ENCODE peak calls at places on chromosomes 16 and 17, in seven cellular contexts. L, K, F, B, E, U and J are unnamed samples.

GRCh38 chr17:72972263-72972951 is 120.1 kb downstream of the SLC39A11 start:
- DNase-seq in L (no peak), U (no peak), K (no peak), B (no peak), F (no peak), E (no peak), J (no peak)

GRCh38 chr16:27972500-27972899 is 91.0 kb downstream of the GSG1L start:
- DNase-seq in K (peak; percentile 52), B (peak; percentile 72), U (no peak), F (peak; percentile 67), L (no peak), E (peak; percentile 17), J (no peak)

GRCh38 chr17:58189436-58190146 is 2.9 kb upstream of the EPX start:
- DNase-seq in U (no peak), K (no peak), B (peak; percentile 71), F (no peak), L (no peak), E (no peak), J (no peak)

GRCh38 chr17:49218941-49219913 is 8.7 kb downstream of the ABI3 start:
- DNase-seq in F (peak; percentile 73), K (no peak), E (peak; percentile 76), L (peak; percentile 77), U (no peak), B (no peak), J (no peak)

GRCh38 chr17:66678061-66678460 is 156.9 kb upstream of the CACNG5 start:
- DNase-seq in L (no peak), U (no peak), B (no peak), K (no peak), E (no peak), F (peak; percentile 10), J (no peak)

GRCh38 chr16:73054732-73055481 is 7.0 kb upstream of the ZFHX3 start:
- DNase-seq in L (no peak), E (no peak), F (no peak), B (no peak), K (no peak), U (no peak), J (no peak)

GRCh38 chr17:74749262-74750038 is 1.0 kb downstream of the NHERF1 start:
- DNase-seq in K (no peak), U (no peak), B (no peak), F (no peak), E (no peak), L (no peak), J (no peak)

GRCh38 chr17:67105213-67105612 is 60.9 kb downstream of the CACNG1 start:
- DNase-seq in L (no peak), K (no peak), E (no peak), F (no peak), U (no peak), B (no peak), J (no peak)

GRCh38 chr17:44909681-44910144 is 5.6 kb downstream of the GFAP start:
- DNase-seq in F (no peak), K (no peak), E (no peak), U (no peak), L (no peak), B (no peak), J (no peak)

GRCh38 chr16:1929105-1929504 is 10.9 kb upstream of the HS3ST6 start:
- DNase-seq in L (no peak), U (no peak), F (no peak), E (no peak), B (peak; percentile 78), K (no peak), J (no peak)

GRCh38 chr17:67245073-67245693 is at the start of gene HELZ:
- DNase-seq in B (peak; percentile 89), K (no peak), L (peak; percentile 73), E (peak; percentile 25), F (peak; percentile 81), U (peak; percentile 50), J (peak; percentile 80)

DNA sequence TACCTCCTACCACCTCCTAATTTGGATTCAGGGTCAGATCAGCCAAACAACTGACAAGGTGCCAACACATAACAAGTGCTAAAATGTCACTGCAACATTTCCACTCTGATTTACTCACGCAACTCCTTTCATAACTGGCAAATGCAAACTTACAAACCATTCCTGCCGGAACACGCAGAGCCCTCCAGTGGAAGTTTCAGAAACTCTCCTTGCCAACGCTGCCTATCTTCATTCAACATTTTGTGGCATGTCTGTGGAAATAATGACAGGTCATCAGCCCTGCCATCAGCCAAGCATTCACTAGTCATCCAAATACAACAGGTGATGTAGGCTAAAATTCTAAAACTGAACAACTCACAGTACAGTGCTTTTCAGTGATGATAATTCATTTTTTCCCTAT is 37.7 kb upstream of the OR3A1 start:
- DNase-seq in L (no peak), B (no peak), E (no peak), U (no peak), K (no peak), F (no peak), J (no peak)
- TF ChIP-seq CTCF in L (no peak), B (peak; percentile 14), E (no peak), U (no peak), K (peak; percentile 51), F (no peak), J (no peak)

GRCh38 chr17:64741038-64741641 is 79.0 kb upstream of the SMURF2 start:
- DNase-seq in K (no peak), L (no peak), U (no peak), B (no peak), F (no peak), E (no peak), J (peak; percentile 15)
- TF ChIP-seq CTCF in K (no peak), L (no peak), U (no peak), B (no peak), F (no peak), E (no peak), J (no peak)

GRCh38 chr16:76164970-76165558 is 112.1 kb upstream of the CNTNAP4 start:
- DNase-seq in F (no peak), U (no peak), K (no peak), L (no peak), E (peak; percentile 21), B (no peak), J (no peak)
- TF ChIP-seq CTCF in F (no peak), U (no peak), K (no peak), L (no peak), E (no peak), B (no peak), J (no peak)

DNA sequence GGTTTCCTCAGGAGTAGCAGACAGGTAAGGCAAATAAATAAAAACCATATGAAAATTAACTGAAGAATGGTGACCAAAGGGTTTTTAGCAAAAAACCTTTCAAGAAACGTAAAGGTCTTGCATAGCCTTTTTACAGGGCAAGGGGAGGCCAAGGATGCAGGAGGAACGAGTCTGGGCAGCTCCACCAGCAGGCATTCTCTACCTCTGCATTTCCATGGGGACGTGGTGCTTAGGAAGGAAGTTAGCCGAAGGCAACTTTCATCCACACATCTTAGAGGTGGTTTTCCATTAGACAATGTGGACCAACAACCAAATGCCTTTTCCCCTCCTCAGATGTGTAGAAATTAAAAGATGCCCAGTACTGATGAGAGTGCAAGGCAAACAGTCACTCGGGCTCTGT is 20.7 kb downstream of the TOM1L2 start:
- DNase-seq in B (no peak), L (no peak), F (no peak), E (no peak), U (no peak), K (no peak), J (no peak)
- TF ChIP-seq CTCF in B (no peak), L (no peak), F (no peak), E (no peak), U (no peak), K (no peak), J (no peak)

GRCh38 chr16:87054154-87054553 is 263.0 kb downstream of the C16orf95 start:
- DNase-seq in F (no peak), U (no peak), L (no peak), E (no peak), K (no peak), B (no peak), J (no peak)

GRCh38 chr16:87054856-87055255 is 262.3 kb downstream of the C16orf95 start:
- DNase-seq in F (no peak), U (no peak), E (no peak), K (no peak), L (no peak), B (no peak), J (no peak)

GRCh38 chr16:87056551-87056950 is 260.6 kb downstream of the C16orf95 start:
- DNase-seq in L (no peak), F (peak; percentile 51), U (no peak), E (no peak), K (no peak), B (no peak), J (no peak)

GRCh38 chr16:87057291-87057881 is 259.8 kb downstream of the C16orf95 start:
- DNase-seq in L (no peak), K (no peak), F (peak; percentile 73), B (no peak), E (no peak), U (no peak), J (no peak)

DNA sequence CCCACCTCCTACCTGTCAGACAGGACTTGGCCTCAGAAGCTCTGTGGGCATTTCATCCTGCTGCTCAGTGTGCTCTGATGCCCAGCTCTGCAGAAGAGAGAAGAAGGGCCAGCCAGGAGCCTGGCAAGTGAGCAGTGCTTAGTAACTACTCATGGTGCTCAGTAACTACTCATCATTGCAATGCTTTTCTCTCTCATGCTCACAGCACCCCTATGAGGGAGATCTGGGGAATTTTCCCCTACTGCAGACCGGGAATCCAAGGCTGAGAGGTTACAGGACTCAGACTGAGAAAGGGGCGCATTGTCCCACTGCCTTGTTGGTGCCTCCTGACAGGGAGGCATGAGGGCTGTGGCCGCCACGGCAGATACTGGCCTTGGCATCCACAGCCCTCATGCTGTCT is 261.1 kb downstream of the C16orf95 start:
- DNase-seq in U (no peak), F (peak; percentile 28), L (no peak), K (no peak), E (no peak), B (no peak), J (no peak)
- TF ChIP-seq CTCF in U (no peak), F (no peak), L (no peak), K (peak; percentile 15), E (no peak), B (no peak), J (no peak)

GRCh38 chr17:17919169-17920107 is 52.8 kb downstream of the TOM1L2 start:
- DNase-seq in L (peak; percentile 26), E (peak; percentile 39), U (peak; percentile 68), F (peak; percentile 90), K (no peak), B (peak; percentile 96), J (no peak)
- TF ChIP-seq CTCF in L (peak; percentile 54), E (peak; percentile 87), U (peak; percentile 80), F (peak; percentile 82), K (peak; percentile 88), B (peak; percentile 96), J (peak; percentile 79)

DNA sequence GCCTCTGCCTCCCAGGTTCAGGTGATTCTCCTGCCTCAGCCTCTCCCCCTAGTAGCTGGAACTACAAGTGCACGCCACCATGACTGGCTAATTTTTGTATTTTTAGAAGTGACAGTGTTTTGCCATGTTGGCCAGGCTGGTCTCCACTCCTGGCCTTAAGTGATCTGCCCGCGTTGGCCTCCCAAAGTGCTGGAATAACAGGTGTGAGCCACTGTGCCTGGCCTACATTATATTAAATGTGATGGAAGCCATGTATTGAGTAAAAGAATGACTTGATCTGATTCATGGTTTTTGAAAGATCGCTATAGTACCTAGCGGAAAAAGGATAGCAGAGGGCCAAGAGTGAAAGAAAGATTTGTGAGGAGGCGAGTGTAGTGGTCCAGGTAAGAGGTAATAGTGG is 2.7 kb upstream of the PPM1D start:
- DNase-seq in E (no peak), B (no peak), K (no peak), U (no peak), F (no peak), L (no peak), J (no peak)
- TF ChIP-seq CTCF in E (no peak), B (no peak), K (no peak), U (no peak), F (no peak), L (no peak), J (no peak)